ENCODE peak calls at places on chromosomes 1 and 21, in six cellular contexts. B is substantia nigra; J is HL-60; Y is lower leg skin; I is stimulated activated CD4-positive, alpha-beta T cell treated with anti-CD3 and anti-CD28 coated beads, Interleukin-12 subunit alpha, Interleukin-12 subunit beta, amount 100 ng/mL, for 4 hours; C is MCF 10A. N is an unnamed sample.

GRCh38 chr1:116127848-116128540 is 16.8 kb downstream of the MAB21L3 start:
- DNase-seq in J (no peak), Y (no peak), C (no peak), B (no peak), I (no peak), N (no peak)

GRCh38 chr1:17475729-17476128 is 36.3 kb upstream of the RCC2 start:
- DNase-seq in B (no peak), C (peak; percentile 89), Y (no peak), J (no peak), I (no peak), N (no peak)

GRCh38 chr1:86052948-86053698 is 103.4 kb downstream of the COL24A1 start:
- DNase-seq in J (no peak), B (no peak), Y (no peak), C (no peak), I (no peak), N (no peak)

GRCh38 chr1:28518000-28518744 is 12.3 kb downstream of the RCC1 start:
- DNase-seq in Y (peak; percentile 97), J (peak; percentile 84), B (peak; percentile 84), I (peak; percentile 89), C (peak; percentile 89), N (peak; percentile 96)

GRCh38 chr1:37661401-37661800 is 26.7 kb upstream of the RSPO1 start:
- DNase-seq in C (no peak), J (no peak), I (no peak), Y (no peak), B (no peak), N (no peak)

GRCh38 chr1:1240822-1241587 is 5.5 kb downstream of the C1QTNF12 start:
- DNase-seq in I (no peak), J (no peak), Y (no peak), B (no peak), C (no peak), N (no peak)

GRCh38 chr1:84492726-84493125 is 13.5 kb upstream of the SPATA1 start:
- DNase-seq in C (no peak), B (no peak), J (no peak), I (no peak), Y (no peak), N (no peak)

GRCh38 chr1:31105646-31106045 is 40.1 kb upstream of the PUM1 start:
- DNase-seq in J (no peak), I (no peak), C (no peak), Y (no peak), B (no peak), N (no peak)

GRCh38 chr1:201751872-201752271 is 77.1 kb upstream of the IPO9 start:
- DNase-seq in Y (no peak), B (no peak), J (no peak), C (peak; percentile 63), I (no peak), N (no peak)

GRCh38 chr21:42621828-42622199 is 31.6 kb upstream of the PDE9A start:
- DNase-seq in B (no peak), C (no peak), J (no peak), I (no peak), Y (peak; percentile 58), N (no peak)

GRCh38 chr1:1777950-1778826 is at the start of gene NADK:
- DNase-seq in J (no peak), Y (peak; percentile 90), B (peak; percentile 53), I (peak; percentile 72), C (peak; percentile 59), N (peak; percentile 93)

GRCh38 chr1:66282343-66282852 is 251.6 kb upstream of the SGIP1 start:
- DNase-seq in C (peak; percentile 87), Y (no peak), I (peak; percentile 38), J (no peak), B (no peak), N (no peak)

GRCh38 chr1:15001317-15001900 is 152.1 kb upstream of the TMEM51 start:
- DNase-seq in I (no peak), J (no peak), B (no peak), Y (no peak), C (peak; percentile 82), N (no peak)

GRCh38 chr1:38213720-38214367 is 167.3 kb upstream of the POU3F1 start:
- DNase-seq in I (no peak), B (no peak), J (no peak), Y (no peak), C (no peak), N (no peak)

GRCh38 chr1:90402893-90403849 is 313.9 kb downstream of the BARHL2 start:
- DNase-seq in C (peak; percentile 98), B (no peak), Y (no peak), J (no peak), I (no peak), N (peak; percentile 45)

GRCh38 chr1:59979551-59980070 is 53.0 kb upstream of the CYP2J2 start:
- DNase-seq in B (no peak), C (no peak), I (no peak), Y (no peak), J (no peak), N (no peak)

GRCh38 chr21:42616366-42617340 is 36.8 kb upstream of the PDE9A start:
- DNase-seq in Y (peak; percentile 84), B (no peak), C (no peak), I (peak; percentile 12), J (no peak), N (no peak)

GRCh38 chr1:95048332-95048731 is 24.4 kb downstream of the ALG14 start:
- DNase-seq in C (no peak), J (no peak), I (no peak), B (no peak), Y (no peak), N (no peak)

GRCh38 chr1:173050865-173051264 is at the start of gene TNFSF18:
- DNase-seq in C (peak; percentile 94), Y (no peak), B (no peak), I (no peak), J (no peak), N (no peak)

GRCh38 chr1:225848044-225848955 is 33.9 kb downstream of the TMEM63A start:
- DNase-seq in B (peak; percentile 77), I (no peak), J (no peak), C (no peak), Y (no peak), N (no peak)

GRCh38 chr1:214108097-214108446 is 120.3 kb downstream of the PROX1 start:
- DNase-seq in C (no peak), Y (no peak), I (no peak), J (no peak), B (no peak), N (no peak)

GRCh38 chr1:190475394-190476250 is 2.0 kb downstream of the BRINP3 start:
- DNase-seq in C (no peak), Y (no peak), I (no peak), J (no peak), B (no peak), N (peak; percentile 17)

N was measured in HEK293T.